ENCODE peak calls at places on chromosomes 12 and 14, in four cellular contexts. W, A, V and B are unnamed samples.

GRCh38 chr12:62210422-62210821 is 49.8 kb upstream of the USP15 start:
- DNase-seq in W (peak; percentile 30), A (peak; percentile 5), V (no peak), B (peak; percentile 53)

GRCh38 chr14:100567009-100567876 is 20.0 kb downstream of the BEGAIN start:
- DNase-seq in W (no peak), A (no peak), V (no peak), B (no peak)

GRCh38 chr12:4112290-4112689 is 161.3 kb upstream of the CCND2 start:
- DNase-seq in W (no peak), A (no peak), V (no peak), B (no peak)

GRCh38 chr14:105525861-105526780 is at the start of gene TMEM121:
- DNase-seq in W (peak; percentile 33), A (no peak), V (no peak), B (no peak)

GRCh38 chr12:50788562-50788961 is 24.7 kb downstream of the ATF1 start:
- DNase-seq in W (no peak), A (no peak), V (no peak), B (peak; percentile 94)

GRCh38 chr12:15404485-15404884 is 82.2 kb downstream of the PTPRO start:
- DNase-seq in W (no peak), A (no peak), V (no peak), B (peak; percentile 1)

GRCh38 chr14:41393512-41393911 is 213.2 kb upstream of the LRFN5 start:
- DNase-seq in W (no peak), A (no peak), V (no peak), B (no peak)

GRCh38 chr12:47267571-47267970 is 187.8 kb upstream of the AMIGO2 start:
- DNase-seq in W (no peak), A (no peak), V (no peak), B (no peak)

GRCh38 chr12:46388427-46388992 is 15.9 kb upstream of the SLC38A2 start:
- DNase-seq in W (no peak), A (no peak), V (no peak), B (peak; percentile 92)

GRCh38 chr14:91873476-91874265 is 6.3 kb upstream of the TC2N start:
- DNase-seq in W (no peak), A (peak; percentile 75), V (peak; percentile 35), B (no peak)

GRCh38 chr12:59651230-59651920 is 55.5 kb downstream of the SLC16A7 start:
- DNase-seq in W (peak; percentile 6), A (no peak), V (no peak), B (peak; percentile 4)

GRCh38 chr14:104211242-104211641 is 72.9 kb downstream of the KIF26A start:
- DNase-seq in W (no peak), A (no peak), V (no peak), B (no peak)

GRCh38 chr12:94650143-94651056 is at the start of gene TMCC3:
- DNase-seq in W (peak; percentile 20), A (no peak), V (no peak), B (peak; percentile 43)

GRCh38 chr12:3204716-3205617 is 127.8 kb downstream of the TSPAN9 start:
- DNase-seq in W (peak; percentile 9), A (no peak), V (no peak), B (no peak)